ENCODE peak calls at places on chromosome 1, in four cellular contexts. I, P, T and Y are unnamed samples.

GRCh38 chr1:31586376-31587327 is 10.3 kb downstream of the TINAGL1 start:
- DNase-seq in P (no peak), I (no peak), T (no peak), Y (no peak)

GRCh38 chr1:30085814-30086770 is 637.3 kb downstream of the MATN1 start:
- DNase-seq in I (no peak), P (no peak), T (no peak), Y (no peak)

GRCh38 chr1:235329139-235329808 is 904 bp downstream of the GGPS1 start:
- DNase-seq in P (peak; percentile 30), I (peak; percentile 66), T (peak; percentile 21), Y (no peak)

GRCh38 chr1:47675047-47675675 is 237.3 kb downstream of the FOXD2 start:
- DNase-seq in T (no peak), I (no peak), P (no peak), Y (no peak)

GRCh38 chr1:168379110-168379860 is 98.6 kb downstream of the TBX19 start:
- DNase-seq in I (no peak), P (no peak), T (no peak), Y (no peak)

GRCh38 chr1:203480525-203481084 is 5.0 kb downstream of the PRELP start:
- DNase-seq in P (peak; percentile 29), I (no peak), T (peak; percentile 92), Y (no peak)

GRCh38 chr1:110215621-110216020 is 5.5 kb downstream of the KCNC4 start:
- DNase-seq in I (no peak), T (no peak), P (no peak), Y (no peak)

GRCh38 chr1:23916209-23917131 is 3.3 kb upstream of the CNR2 start:
- DNase-seq in I (peak; percentile 85), T (peak; percentile 53), P (peak; percentile 7), Y (peak; percentile 70)

GRCh38 chr1:24946861-24947658 is 17.0 kb upstream of the RUNX3 start:
- DNase-seq in T (peak; percentile 52), P (no peak), I (no peak), Y (no peak)